ENCODE peak calls at places on chromosomes 11 and 22, in six cellular contexts. I is left cardiac atrium, Z is brain pericyte, F is GDM1, W is IMR-90, R is iPS DF 19.7. J is an unnamed sample.

GRCh38 chr22:46542011-46542985 is 4.9 kb upstream of the CELSR1 start:
- DNase-seq in Z (no peak), R (no peak), I (peak), W (peak), F (peak), J (peak)

GRCh38 chr11:7444582-7444981 is 40.7 kb upstream of the OLFML1 start:
- DNase-seq in F (no peak), W (no peak), I (no peak), R (no peak), Z (no peak), J (no peak)

GRCh38 chr22:42070517-42071422 is at the start of gene NAGA:
- DNase-seq in R (peak), I (peak), Z (peak), F (peak), W (peak), J (peak)

GRCh38 chr22:36367066-36367465 is 20.7 kb downstream of the MYH9 start:
- DNase-seq in W (no peak), I (no peak), Z (no peak), F (no peak), R (no peak), J (no peak)

GRCh38 chr11:119447664-119448242 is 24.8 kb upstream of the THY1 start:
- DNase-seq in W (no peak), I (no peak), F (no peak), Z (no peak), R (no peak), J (no peak)

GRCh38 chr11:120236169-120237107 is 3.5 kb upstream of the POU2F3 start:
- DNase-seq in I (no peak), W (peak), R (peak), F (no peak), Z (no peak), J (no peak)

GRCh38 chr11:134398644-134399292 is 13.3 kb downstream of the B3GAT1 start:
- DNase-seq in I (no peak), W (no peak), R (no peak), Z (no peak), F (no peak), J (no peak)

GRCh38 chr11:78259777-78260470 is 71.2 kb downstream of the USP35 start:
- DNase-seq in R (no peak), F (no peak), I (no peak), W (no peak), Z (no peak), J (no peak)

GRCh38 chr11:116853461-116854073 is 16.1 kb upstream of the APOA1 start:
- DNase-seq in R (no peak), F (peak), W (peak), I (no peak), Z (no peak), J (peak)

GRCh38 chr11:132234878-132235277 is 864.5 kb downstream of the NTM start:
- DNase-seq in Z (no peak), R (no peak), F (no peak), W (peak), I (no peak), J (no peak)

GRCh38 chr11:84648413-84648812 is 978.7 kb downstream of the DLG2 start:
- DNase-seq in I (no peak), F (no peak), W (no peak), Z (no peak), R (peak), J (no peak)

GRCh38 chr22:26779108-26779507 is 121.7 kb downstream of the MIAT start:
- DNase-seq in W (no peak), I (no peak), Z (no peak), F (no peak), R (no peak), J (no peak)

GRCh38 chr11:116366980-116367640 is 405.7 kb downstream of the BUD13 start:
- DNase-seq in F (no peak), W (no peak), R (peak), I (no peak), Z (peak), J (no peak)

GRCh38 chr11:63572026-63572688 is 9.0 kb upstream of the PLAAT2 start:
- DNase-seq in W (no peak), R (no peak), F (no peak), I (no peak), Z (no peak), J (no peak)

GRCh38 chr11:100584201-100584600 is 102.9 kb upstream of the ARHGAP42 start:
- DNase-seq in R (no peak), W (no peak), F (no peak), Z (no peak), I (no peak), J (no peak)

GRCh38 chr22:37546436-37547248 is 13.6 kb upstream of the CDC42EP1 start:
- DNase-seq in R (no peak), Z (no peak), I (peak), F (no peak), W (peak), J (no peak)

GRCh38 chr11:67419330-67420049 is 4.0 kb downstream of the CARNS1 start:
- DNase-seq in Z (no peak), I (no peak), F (no peak), W (no peak), R (no peak), J (no peak)

J was measured in naive thymus-derived CD8-positive, alpha-beta T cell.